ENCODE peak calls at places on chromosomes 11 and 22, in six cellular contexts. W is choroid plexus epithelial cell, U is cardiac muscle cell, F is GM20000, T is kidney glomerular epithelial cell, X is HCT116. C is an unnamed sample.

GRCh38 chr22:37083914-37084313 is 25.6 kb downstream of the TMPRSS6 start:
- DNase-seq in X (no peak), W (no peak), U (no peak), F (no peak), T (no peak), C (no peak)

GRCh38 chr11:69239320-69240040 is 54.5 kb upstream of the MYEOV start:
- DNase-seq in F (no peak), X (no peak), W (no peak), T (no peak), U (no peak), C (no peak)

GRCh38 chr11:111206472-111206871 is 39.1 kb upstream of the POU2AF2 start:
- DNase-seq in W (peak), U (peak), F (no peak), T (no peak), X (no peak), C (no peak)

GRCh38 chr11:87597696-87598095 is 560.0 kb downstream of the TMEM135 start:
- DNase-seq in X (no peak), F (no peak), T (no peak), W (no peak), U (no peak), C (no peak)

GRCh38 chr11:115338476-115338875 is 165.7 kb downstream of the CADM1 start:
- DNase-seq in X (no peak), F (no peak), W (peak), U (peak), T (no peak), C (no peak)

GRCh38 chr11:61122761-61123160 is 20.5 kb downstream of the CD5 start:
- DNase-seq in W (no peak), X (no peak), T (no peak), F (no peak), U (no peak), C (no peak)

GRCh38 chr11:69035959-69036340 is 12.8 kb upstream of the TPCN2 start:
- DNase-seq in U (peak), X (no peak), T (no peak), F (no peak), W (no peak), C (no peak)

GRCh38 chr11:14422052-14422813 is 63.2 kb upstream of the RRAS2 start:
- DNase-seq in F (no peak), X (peak), U (peak), W (peak), T (peak), C (no peak)

GRCh38 chr11:59262419-59262818 is 49.7 kb upstream of the MPEG1 start:
- DNase-seq in X (no peak), T (no peak), W (no peak), F (no peak), U (no peak), C (no peak)

GRCh38 chr11:90229791-90230190 is 6.9 kb upstream of the CHORDC1 start:
- DNase-seq in F (no peak), U (peak), T (no peak), W (peak), X (no peak), C (no peak)

GRCh38 chr11:64722141-64723050 is 601 bp downstream of the NRXN2 start:
- DNase-seq in X (no peak), U (no peak), F (no peak), W (no peak), T (no peak), C (no peak)

GRCh38 chr11:122179966-122180365 is 64.0 kb upstream of the BLID start:
- DNase-seq in T (no peak), F (no peak), U (no peak), X (no peak), W (no peak), C (no peak)

GRCh38 chr11:60281482-60281881 is 1.0 kb downstream of the MS4A4A start:
- DNase-seq in F (no peak), X (no peak), W (no peak), T (no peak), U (no peak), C (no peak)

GRCh38 chr22:24582111-24582814 is 10.6 kb downstream of the LRRC75B start:
- DNase-seq in T (no peak), W (no peak), X (no peak), F (no peak), U (no peak), C (no peak)

GRCh38 chr22:47486569-47487312 is 724.3 kb downstream of the TBC1D22A start:
- DNase-seq in F (no peak), T (no peak), W (no peak), U (no peak), X (no peak), C (no peak)

GRCh38 chr11:98736813-98737212 is 283.9 kb upstream of the CNTN5 start:
- DNase-seq in X (no peak), T (no peak), W (no peak), F (no peak), U (no peak), C (no peak)

GRCh38 chr22:50717709-50718351 is 20.2 kb upstream of the ACR start:
- DNase-seq in X (no peak), W (no peak), U (no peak), F (no peak), T (no peak), C (no peak)

GRCh38 chr11:8092587-8093424 is 11.8 kb downstream of the TUB start:
- DNase-seq in X (peak), F (peak), T (peak), W (peak), U (peak), C (peak)

GRCh38 chr11:68142441-68143309 is 21.5 kb upstream of the CHKA start:
- DNase-seq in W (no peak), X (no peak), T (no peak), U (no peak), F (no peak), C (no peak)

GRCh38 chr22:33807465-33807864 is 112.8 kb downstream of the LARGE1 start:
- DNase-seq in U (peak), W (peak), T (no peak), X (no peak), F (no peak), C (no peak)

GRCh38 chr11:97684486-97685439 is 1295.0 kb downstream of the JRKL start:
- DNase-seq in W (peak), F (no peak), U (peak), T (no peak), X (no peak), C (no peak)

GRCh38 chr11:105000797-105001196 is 22.2 kb downstream of the CASP5 start:
- DNase-seq in T (no peak), F (peak), U (no peak), W (no peak), X (peak), C (no peak)